ENCODE peak calls at places on chromosomes 12 and 14, in eight cellular contexts. T is GM10248; X is M059J; O is iPS-NIHi11; K is brain microvascular endothelial cell; R is mesendoderm; J is stimulated activated CD4-positive, alpha-beta T cell treated with anti-CD3 and anti-CD28 coated beads, Interleukin-4, amount 100 ng/mL, for 48 hours; E is fibroblast of mammary gland. I is an unnamed sample.

GRCh38 chr12:104974626-104975290 is 11.4 kb upstream of the NOPCHAP1 start:
- DNase-seq in T (peak), X (peak), O (no peak), K (no peak), R (no peak), J (no peak), E (peak), I (peak)

GRCh38 chr12:103742349-103742784 is 98.7 kb downstream of the NT5DC3 start:
- DNase-seq in T (no peak), X (peak), O (no peak), K (no peak), R (no peak), J (no peak), E (no peak), I (no peak)

GRCh38 chr12:1435456-1435855 is 158.9 kb downstream of the FBXL14 start:
- DNase-seq in T (no peak), X (no peak), O (no peak), K (no peak), R (no peak), J (no peak), E (peak), I (peak)

GRCh38 chr12:22527999-22528398 is 16.3 kb downstream of the C2CD5 start:
- DNase-seq in T (no peak), X (peak), O (no peak), K (no peak), R (no peak), J (no peak), E (peak), I (peak)

GRCh38 chr12:124992874-124993567 is 424 bp upstream of the BRI3BP start:
- DNase-seq in T (peak), X (peak), O (peak), K (peak), R (peak), J (peak), E (peak), I (peak)

GRCh38 chr12:54560374-54560858 is 11.0 kb downstream of the PDE1B start:
- DNase-seq in T (peak), X (peak), O (peak), K (peak), R (peak), J (peak), E (peak), I (peak)

GRCh38 chr14:57317248-57317833 is 48.6 kb downstream of the AP5M1 start:
- DNase-seq in T (peak), X (peak), O (peak), K (peak), R (peak), J (peak), E (peak), I (peak)

GRCh38 chr14:91325211-91325610 is 80.7 kb upstream of the GPR68 start:
- DNase-seq in T (no peak), X (no peak), O (no peak), K (no peak), R (no peak), J (no peak), E (no peak), I (no peak)

GRCh38 chr14:87617079-87617478 is 375.9 kb downstream of the GALC start:
- DNase-seq in T (no peak), X (no peak), O (no peak), K (no peak), R (peak), J (no peak), E (no peak), I (no peak)

GRCh38 chr12:53701518-53702264 is 25.6 kb downstream of the CALCOCO1 start:
- DNase-seq in T (peak), X (peak), O (peak), K (peak), R (peak), J (peak), E (peak), I (peak)

GRCh38 chr14:100223332-100224171 is 15.4 kb upstream of the YY1 start:
- DNase-seq in T (no peak), X (no peak), O (no peak), K (no peak), R (peak), J (no peak), E (no peak), I (peak)

GRCh38 chr12:18139989-18140596 is 50.1 kb upstream of the RERGL start:
- DNase-seq in T (no peak), X (peak), O (peak), K (no peak), R (peak), J (no peak), E (peak), I (peak)

GRCh38 chr14:96629558-96630222 is 127.5 kb downstream of the PAPOLA start:
- DNase-seq in T (no peak), X (no peak), O (peak), K (no peak), R (no peak), J (no peak), E (no peak), I (no peak)

GRCh38 chr12:52015393-52016081 is 8.8 kb downstream of the TAMALIN start:
- DNase-seq in T (no peak), X (no peak), O (no peak), K (no peak), R (no peak), J (no peak), E (no peak), I (no peak)

I was measured in IMR-90.